ENCODE peak calls at places on chromosomes 7 and 10, in six cellular contexts. X is lower lobe of right lung, A is psoas muscle, Y is cardiac muscle cell, O is Peyer's patch, H is neural progenitor cell. F is an unnamed sample. For H3K4me1, the result is how much of the 10 kb centered on the place peaks cover.

GRCh38 chr7:98352621-98353020 is 48.3 kb downstream of the BAIAP2L1 start:
- DNase-seq in X (no peak), A (no peak), Y (peak), O (no peak), H (no peak), F (no peak)

GRCh38 chr10:35781643-35782035 is 139.5 kb upstream of the FZD8 start:
- DNase-seq in X (no peak), A (no peak), Y (peak), O (no peak), H (peak), F (no peak)

GRCh38 chr7:73992104-73992562 is 35.8 kb upstream of the ELN start:
- DNase-seq in X (peak), A (peak), Y (peak), O (peak), H (no peak), F (no peak)

GRCh38 chr7:36788814-36789470 is 64.6 kb upstream of the AOAH start:
- DNase-seq in X (no peak), A (no peak), Y (no peak), O (no peak), H (no peak), F (no peak)

GRCh38 chr10:92640110-92640509 is 47.2 kb downstream of the KIF11 start:
- DNase-seq in X (no peak), A (no peak), Y (peak), O (no peak), H (no peak), F (no peak)

GRCh38 chr7:16668049-16668858 is 22.3 kb downstream of the BZW2 start:
- DNase-seq in X (peak), A (peak), Y (peak), O (peak), H (no peak), F (peak)

GRCh38 chr7:121079425-121080169 is 91.1 kb downstream of the CPED1 start:
- DNase-seq in X (no peak), A (no peak), Y (peak), O (no peak), H (no peak), F (no peak)

GRCh38 chr7:30707391-30708351 is 25.4 kb upstream of the CRHR2 start:
- DNase-seq in X (no peak), A (peak), Y (peak), O (no peak), H (no peak), F (peak)

GRCh38 chr10:3524086-3524960 is 260.7 kb downstream of the KLF6 start:
- DNase-seq in X (no peak), A (no peak), Y (no peak), O (no peak), H (no peak), F (no peak)

GRCh38 chr7:137715546-137715945 is 131.2 kb downstream of the DGKI start:
- DNase-seq in X (no peak), A (no peak), Y (no peak), O (no peak), H (no peak), F (no peak)

GRCh38 chr10:34454590-34455289 is 360.4 kb downstream of the PARD3 start:
- DNase-seq in X (no peak), A (no peak), Y (peak), O (no peak), H (no peak), F (no peak)

DNA sequence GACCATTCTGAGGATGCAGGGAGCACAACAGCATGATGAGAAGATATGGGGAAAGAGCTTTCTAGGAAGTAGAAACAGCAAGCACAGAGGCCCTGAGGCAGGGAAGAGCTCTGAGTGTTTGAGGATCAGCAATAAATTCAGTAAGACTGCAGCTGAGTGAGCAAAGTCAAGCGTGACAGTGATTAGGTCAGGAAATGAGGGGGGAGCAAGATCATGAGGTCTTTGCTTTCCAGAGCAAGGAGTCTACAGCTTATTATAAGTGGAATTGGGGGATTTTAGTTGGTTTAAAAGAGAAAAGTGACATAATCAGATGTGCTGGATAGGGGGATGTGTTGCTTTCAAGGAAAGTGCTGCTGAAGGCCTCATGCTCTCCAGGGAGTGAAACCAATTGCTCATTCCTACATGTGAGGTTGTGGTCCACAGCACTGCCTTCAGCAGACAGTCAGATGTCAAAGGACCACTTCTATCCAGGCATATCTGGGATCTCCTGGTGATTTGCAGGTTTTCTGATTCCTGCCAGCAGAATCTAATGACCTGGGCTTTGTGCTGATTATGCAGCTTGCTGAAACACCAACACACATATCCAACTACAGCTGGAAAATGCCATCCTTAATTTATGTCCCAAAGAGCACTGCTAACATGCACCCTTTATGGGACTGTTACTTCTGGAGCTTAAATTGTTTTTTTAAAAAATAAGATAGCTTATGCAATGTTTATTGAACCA is 607.8 kb downstream of the KCNMA1 start:
- DNase-seq in X (no peak), A (no peak), Y (no peak), O (no peak), H (no peak), F (no peak)
- H3K4me1 ChIP-seq in X (under half), A (under half), Y (under half), O (under half), H (under half), F (under half)

GRCh38 chr10:72295330-72295910 is 21.7 kb downstream of the DDIT4 start:
- DNase-seq in X (no peak), A (no peak), Y (no peak), O (no peak), H (no peak), F (no peak)
- H3K4me1 ChIP-seq in X (under half), A (under half), Y (under half), O (under half), H (under half), F (under half)

GRCh38 chr10:6563720-6564119 is 16.4 kb downstream of the PRKCQ start:
- DNase-seq in X (no peak), A (no peak), Y (no peak), O (no peak), H (no peak), F (no peak)
- H3K4me1 ChIP-seq in X (under half), A (under half), Y (under half), O (under half), H (under half), F (under half)

GRCh38 chr7:86950360-86950759 is 109.1 kb downstream of the ELAPOR2 start:
- DNase-seq in X (peak), A (no peak), Y (no peak), O (peak), H (no peak), F (no peak)

GRCh38 chr7:86953219-86953618 is 106.2 kb downstream of the ELAPOR2 start:
- DNase-seq in X (no peak), A (no peak), Y (no peak), O (no peak), H (no peak), F (no peak)

GRCh38 chr7:86950944-86951343 is 108.5 kb downstream of the ELAPOR2 start:
- DNase-seq in X (no peak), A (no peak), Y (no peak), O (no peak), H (no peak), F (no peak)

GRCh38 chr7:86953653-86954336 is 105.7 kb downstream of the ELAPOR2 start:
- DNase-seq in X (no peak), A (no peak), Y (no peak), O (no peak), H (no peak), F (no peak)

GRCh38 chr7:86951895-86952294 is 107.6 kb downstream of the ELAPOR2 start:
- DNase-seq in X (no peak), A (no peak), Y (no peak), O (no peak), H (no peak), F (no peak)
- H3K4me1 ChIP-seq in X (under half), A (under half), Y (under half), O (under half), H (under half), F (under half)

DNA sequence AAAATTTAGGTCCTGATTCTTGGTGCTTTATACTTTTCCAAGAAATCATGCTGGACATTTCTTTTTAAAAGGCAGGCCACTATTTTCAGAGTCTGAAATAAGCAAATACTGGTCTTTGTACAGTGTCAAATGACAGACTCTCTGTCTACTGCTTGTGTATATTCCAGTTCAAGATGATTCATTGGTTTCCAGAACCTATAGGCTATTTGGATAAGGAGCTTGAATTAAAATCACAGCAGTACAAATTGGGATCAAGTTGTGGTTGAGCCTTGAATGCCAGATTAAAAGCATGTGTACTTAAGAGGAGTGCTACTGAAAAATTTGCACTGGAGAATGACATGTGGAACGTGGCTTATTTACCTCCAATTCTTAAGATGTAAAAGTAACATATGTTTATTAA is 10.7 kb downstream of the KMT2E start:
- DNase-seq in X (no peak), A (no peak), Y (peak), O (no peak), H (no peak), F (no peak)
- H3K4me1 ChIP-seq in X (half or more), A (half or more), Y (under half), O (under half), H (under half), F (under half)

F was measured in tibial nerve.